ENCODE peak calls at places on chromosomes 2 and 18, in four cellular contexts. One of them, this sample, is unnamed. For H3K27me3, the result is how much of the 10 kb centered on the place peaks cover.

GRCh38 chr2:102049756-102050443 is 58.1 kb downstream of the IL1R2 start:
- DNase-seq in ovary: no peak
- DNase-seq in stomach: no peak
- DNase-seq in transverse colon: peak
- DNase-seq in this sample: peak

GRCh38 chr2:187461294-187462261 is 13.5 kb upstream of the CALCRL start:
- DNase-seq in ovary: peak
- DNase-seq in stomach: no peak
- DNase-seq in transverse colon: no peak
- DNase-seq in this sample: no peak

GRCh38 chr2:113157108-113157896 is 16.5 kb upstream of the PSD4 start:
- DNase-seq in ovary: no peak
- DNase-seq in stomach: peak
- DNase-seq in transverse colon: peak
- DNase-seq in this sample: no peak

GRCh38 chr18:33841221-33841967 is 263.4 kb downstream of the ASXL3 start:
- DNase-seq in ovary: no peak
- DNase-seq in stomach: no peak
- DNase-seq in transverse colon: no peak
- DNase-seq in this sample: no peak

GRCh38 chr2:28359222-28360065 is 33.2 kb upstream of the FOSL2 start:
- DNase-seq in ovary: no peak
- DNase-seq in stomach: peak
- DNase-seq in transverse colon: peak
- DNase-seq in this sample: no peak

GRCh38 chr2:233553366-233553765 is 13.2 kb downstream of the USP40 start:
- DNase-seq in ovary: no peak
- DNase-seq in stomach: no peak
- DNase-seq in transverse colon: no peak
- DNase-seq in this sample: no peak

GRCh38 chr2:186345745-186346144 is 140.3 kb upstream of the ZC3H15 start:
- DNase-seq in ovary: no peak
- DNase-seq in stomach: no peak
- DNase-seq in transverse colon: no peak
- DNase-seq in this sample: no peak

GRCh38 chr2:102092518-102092917 is 50.0 kb upstream of the IL1R1 start:
- DNase-seq in ovary: peak
- DNase-seq in stomach: no peak
- DNase-seq in transverse colon: no peak
- DNase-seq in this sample: no peak

GRCh38 chr2:38692636-38693318 is 26.9 kb downstream of the GALM start:
- DNase-seq in ovary: no peak
- DNase-seq in stomach: peak
- DNase-seq in transverse colon: peak
- DNase-seq in this sample: no peak

GRCh38 chr2:85972355-85972754 is 83.6 kb upstream of the ST3GAL5 start:
- DNase-seq in ovary: no peak
- DNase-seq in stomach: no peak
- DNase-seq in transverse colon: no peak
- DNase-seq in this sample: no peak

GRCh38 chr2:217756375-217757107 is 246.3 kb downstream of the TNS1 start:
- DNase-seq in ovary: peak
- DNase-seq in stomach: peak
- DNase-seq in transverse colon: peak
- DNase-seq in this sample: peak

GRCh38 chr2:239517686-239518085 is 116.9 kb upstream of the HDAC4 start:
- DNase-seq in ovary: no peak
- DNase-seq in stomach: no peak
- DNase-seq in transverse colon: no peak
- DNase-seq in this sample: no peak

GRCh38 chr2:223815186-223815883 is 22.0 kb downstream of the AP1S3 start:
- DNase-seq in ovary: no peak
- DNase-seq in stomach: no peak
- DNase-seq in transverse colon: no peak
- DNase-seq in this sample: no peak

GRCh38 chr2:32591669-32592463 is 36.0 kb upstream of the TTC27 start:
- DNase-seq in ovary: no peak
- DNase-seq in stomach: no peak
- DNase-seq in transverse colon: no peak
- DNase-seq in this sample: no peak

GRCh38 chr18:70132999-70133398 is 72.5 kb downstream of the RTTN start:
- DNase-seq in ovary: no peak
- DNase-seq in stomach: no peak
- DNase-seq in transverse colon: no peak
- DNase-seq in this sample: no peak

GRCh38 chr2:222298311-222299150 is at the start of gene PAX3:
- DNase-seq in ovary: no peak
- DNase-seq in stomach: no peak
- DNase-seq in transverse colon: no peak
- DNase-seq in this sample: no peak

GRCh38 chr2:157476915-157477709 is 33.2 kb upstream of the CYTIP start:
- DNase-seq in ovary: no peak
- DNase-seq in stomach: no peak
- DNase-seq in transverse colon: no peak
- DNase-seq in this sample: no peak

DNA sequence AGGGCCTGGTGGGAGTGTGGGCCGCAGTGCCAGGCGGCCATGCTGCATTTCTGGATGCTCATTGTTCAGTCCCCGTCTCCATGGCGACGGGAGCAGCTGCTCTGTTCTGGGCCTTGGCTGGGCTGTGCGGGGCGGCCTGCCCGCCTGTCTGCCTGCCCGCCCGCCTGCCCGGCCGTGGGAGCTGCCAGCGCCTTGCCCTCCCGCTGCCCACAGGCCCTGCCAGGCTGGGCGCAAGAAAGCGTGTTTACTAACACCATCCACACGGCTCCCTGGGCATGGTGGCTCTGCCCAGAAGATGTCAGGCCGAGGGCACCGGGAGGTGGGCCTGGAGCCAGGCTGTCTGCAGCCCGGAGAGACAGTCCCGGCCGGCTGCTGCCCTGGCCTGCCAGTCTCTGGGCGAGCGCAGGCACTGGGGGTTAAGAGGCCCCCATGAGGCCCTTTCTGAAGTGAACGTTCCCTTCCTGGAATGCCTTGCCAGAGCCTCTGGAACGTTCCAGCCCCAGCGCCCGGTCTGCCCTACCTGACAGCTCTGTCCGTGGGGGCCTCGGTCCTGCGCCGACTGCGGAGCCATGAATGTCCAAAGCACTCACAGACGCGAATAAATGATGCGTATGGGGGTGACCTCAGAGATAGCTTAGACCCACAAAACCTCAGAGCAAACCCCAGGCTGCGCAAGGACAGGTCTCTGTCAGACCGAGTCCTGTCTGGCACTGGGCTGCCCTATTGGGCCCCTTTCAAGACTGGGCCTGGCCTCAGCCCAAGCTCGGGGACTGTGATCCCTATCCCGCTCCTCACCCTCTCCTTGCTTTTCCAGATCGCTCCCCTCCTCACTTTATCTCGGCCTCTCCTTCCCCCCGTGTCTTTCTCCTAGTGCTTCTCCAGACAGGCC is 44.3 kb downstream of the MYCN start:
- DNase-seq in ovary: no peak
- DNase-seq in stomach: no peak
- DNase-seq in transverse colon: no peak
- DNase-seq in this sample: no peak
- H3K4me3 ChIP-seq in ovary: no peak
- H3K4me3 ChIP-seq in stomach: no peak
- H3K4me3 ChIP-seq in transverse colon: no peak
- H3K4me3 ChIP-seq in this sample: no peak

GRCh38 chr2:104846182-104846954 is 7.5 kb upstream of the POU3F3 start:
- DNase-seq in ovary: no peak
- DNase-seq in stomach: no peak
- DNase-seq in transverse colon: no peak
- DNase-seq in this sample: no peak
- H3K27me3 ChIP-seq in ovary: under half
- H3K27me3 ChIP-seq in stomach: half or more
- H3K27me3 ChIP-seq in transverse colon: half or more
- H3K27me3 ChIP-seq in this sample: half or more

DNA sequence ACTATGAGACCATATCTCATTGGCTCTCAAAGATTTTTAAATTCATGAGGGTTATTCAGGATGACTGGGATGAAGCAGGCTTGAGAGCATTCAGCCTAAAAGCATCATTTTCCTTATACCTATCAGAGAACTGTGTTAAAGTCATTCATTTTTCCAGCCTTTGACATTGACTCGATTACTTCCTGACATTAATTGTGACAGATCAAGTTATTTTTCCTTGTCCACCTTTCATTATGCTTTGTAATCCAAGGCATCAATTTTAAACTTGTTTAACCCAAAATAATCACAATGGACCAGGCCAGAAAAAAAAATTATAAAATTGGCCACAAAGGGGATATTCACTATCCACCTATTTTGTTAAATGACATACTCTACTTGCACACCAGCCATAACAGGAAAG is 1606.8 kb upstream of the PIK3C3 start:
- DNase-seq in ovary: no peak
- DNase-seq in stomach: no peak
- DNase-seq in transverse colon: no peak
- DNase-seq in this sample: no peak
- TF ChIP-seq EP300 in ovary: no peak
- TF ChIP-seq EP300 in stomach: no peak
- TF ChIP-seq EP300 in transverse colon: no peak
- TF ChIP-seq EP300 in this sample: no peak

GRCh38 chr2:205056066-205056678 is 510.9 kb downstream of the PARD3B start:
- DNase-seq in ovary: no peak
- DNase-seq in stomach: no peak
- DNase-seq in transverse colon: no peak
- DNase-seq in this sample: no peak

GRCh38 chr2:205058409-205058808 is 513.1 kb downstream of the PARD3B start:
- DNase-seq in ovary: no peak
- DNase-seq in stomach: no peak
- DNase-seq in transverse colon: no peak
- DNase-seq in this sample: no peak

GRCh38 chr2:205054789-205055188 is 509.5 kb downstream of the PARD3B start:
- DNase-seq in ovary: no peak
- DNase-seq in stomach: no peak
- DNase-seq in transverse colon: no peak
- DNase-seq in this sample: no peak

GRCh38 chr2:205066081-205066480 is 520.8 kb downstream of the PARD3B start:
- DNase-seq in ovary: no peak
- DNase-seq in stomach: no peak
- DNase-seq in transverse colon: no peak
- DNase-seq in this sample: no peak

GRCh38 chr2:205060269-205060668 is 515.0 kb downstream of the PARD3B start:
- DNase-seq in ovary: no peak
- DNase-seq in stomach: no peak
- DNase-seq in transverse colon: no peak
- DNase-seq in this sample: no peak
- H3K4me3 ChIP-seq in ovary: no peak
- H3K4me3 ChIP-seq in stomach: no peak
- H3K4me3 ChIP-seq in transverse colon: no peak
- H3K4me3 ChIP-seq in this sample: no peak

GRCh38 chr2:197174539-197175094 is 136.0 kb downstream of the ANKRD44 start:
- DNase-seq in ovary: no peak
- DNase-seq in stomach: no peak
- DNase-seq in transverse colon: no peak
- DNase-seq in this sample: no peak
- H3K27me3 ChIP-seq in ovary: under half
- H3K27me3 ChIP-seq in stomach: under half
- H3K27me3 ChIP-seq in transverse colon: under half
- H3K27me3 ChIP-seq in this sample: under half

GRCh38 chr2:240565267-240566202 is 2.7 kb upstream of the RNPEPL1 start:
- DNase-seq in ovary: peak
- DNase-seq in stomach: peak
- DNase-seq in transverse colon: peak
- DNase-seq in this sample: no peak
- TF ChIP-seq EP300 in ovary: no peak
- TF ChIP-seq EP300 in stomach: no peak
- TF ChIP-seq EP300 in transverse colon: no peak
- TF ChIP-seq EP300 in this sample: peak

GRCh38 chr2:118417417-118418125 is 329.3 kb downstream of the INSIG2 start:
- DNase-seq in ovary: no peak
- DNase-seq in stomach: no peak
- DNase-seq in transverse colon: no peak
- DNase-seq in this sample: no peak
- H3K4me3 ChIP-seq in ovary: no peak
- H3K4me3 ChIP-seq in stomach: no peak
- H3K4me3 ChIP-seq in transverse colon: no peak
- H3K4me3 ChIP-seq in this sample: no peak

GRCh38 chr2:70756126-70756525 is 11.9 kb downstream of the ADD2 start:
- DNase-seq in ovary: no peak
- DNase-seq in stomach: no peak
- DNase-seq in transverse colon: no peak
- DNase-seq in this sample: no peak

GRCh38 chr2:70753978-70754377 is 14.0 kb downstream of the ADD2 start:
- DNase-seq in ovary: no peak
- DNase-seq in stomach: no peak
- DNase-seq in transverse colon: no peak
- DNase-seq in this sample: no peak

GRCh38 chr2:70750320-70750719 is 17.7 kb downstream of the ADD2 start:
- DNase-seq in ovary: no peak
- DNase-seq in stomach: no peak
- DNase-seq in transverse colon: no peak
- DNase-seq in this sample: no peak

GRCh38 chr2:70751881-70752280 is 16.1 kb downstream of the ADD2 start:
- DNase-seq in ovary: no peak
- DNase-seq in stomach: no peak
- DNase-seq in transverse colon: no peak
- DNase-seq in this sample: no peak

DNA sequence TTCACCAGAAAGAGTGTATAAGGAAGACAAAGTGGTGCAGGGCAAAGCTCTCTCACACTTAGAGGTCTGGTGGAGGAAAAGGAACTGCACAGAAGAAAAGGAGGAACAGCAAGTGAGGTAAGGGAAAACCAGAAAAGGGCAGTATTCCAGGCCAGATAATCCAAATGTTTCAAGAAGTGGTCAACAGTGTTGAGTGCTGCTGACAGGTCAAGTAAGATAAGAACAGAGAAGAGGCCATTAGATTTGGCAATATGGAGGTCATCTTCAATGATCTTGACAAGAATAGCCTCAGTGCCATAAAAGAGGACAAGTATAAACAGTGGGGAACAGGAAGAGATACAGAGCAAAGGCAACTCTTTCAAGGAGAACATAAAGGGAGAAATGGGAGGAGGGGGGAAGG is 15.0 kb downstream of the ADD2 start:
- DNase-seq in ovary: no peak
- DNase-seq in stomach: no peak
- DNase-seq in transverse colon: no peak
- DNase-seq in this sample: no peak
- H3K27me3 ChIP-seq in ovary: under half
- H3K27me3 ChIP-seq in stomach: half or more
- H3K27me3 ChIP-seq in transverse colon: under half
- H3K27me3 ChIP-seq in this sample: under half

GRCh38 chr2:179340678-179341077 is 76.0 kb upstream of the SESTD1 start:
- DNase-seq in ovary: no peak
- DNase-seq in stomach: no peak
- DNase-seq in transverse colon: no peak
- DNase-seq in this sample: peak

GRCh38 chr2:179335732-179336131 is 71.1 kb upstream of the SESTD1 start:
- DNase-seq in ovary: no peak
- DNase-seq in stomach: no peak
- DNase-seq in transverse colon: no peak
- DNase-seq in this sample: no peak

GRCh38 chr2:179332903-179333302 is 68.3 kb upstream of the SESTD1 start:
- DNase-seq in ovary: no peak
- DNase-seq in stomach: no peak
- DNase-seq in transverse colon: no peak
- DNase-seq in this sample: no peak

GRCh38 chr2:179338681-179339080 is 74.0 kb upstream of the SESTD1 start:
- DNase-seq in ovary: no peak
- DNase-seq in stomach: no peak
- DNase-seq in transverse colon: no peak
- DNase-seq in this sample: peak

GRCh38 chr2:179336782-179337534 is 72.3 kb upstream of the SESTD1 start:
- DNase-seq in ovary: no peak
- DNase-seq in stomach: no peak
- DNase-seq in transverse colon: no peak
- DNase-seq in this sample: peak
- TF ChIP-seq EP300 in ovary: no peak
- TF ChIP-seq EP300 in stomach: no peak
- TF ChIP-seq EP300 in transverse colon: no peak
- TF ChIP-seq EP300 in this sample: peak